ENCODE peak calls at places on chromosomes 7 and 10, in six cellular contexts. H, C, D, P, E and N are unnamed samples.

GRCh38 chr7:85806321-85806720 is 619.5 kb upstream of the SEMA3D start:
- DNase-seq in H (no peak), C (no peak), D (no peak), P (no peak), E (no peak), N (no peak)

GRCh38 chr10:77176224-77176623 is 461.4 kb downstream of the KCNMA1 start:
- DNase-seq in H (no peak), C (no peak), D (no peak), P (no peak), E (no peak), N (no peak)

GRCh38 chr10:104056619-104057273 is 28.9 kb downstream of the COL17A1 start:
- DNase-seq in H (no peak), C (no peak), D (no peak), P (no peak), E (no peak), N (no peak)

GRCh38 chr10:56722912-56723311 is 361.9 kb upstream of the ZWINT start:
- DNase-seq in H (no peak), C (no peak), D (no peak), P (no peak), E (no peak), N (no peak)

GRCh38 chr10:111598433-111599059 is 521.7 kb downstream of the ADRA2A start:
- DNase-seq in H (no peak), C (peak), D (peak), P (peak), E (peak), N (peak)

GRCh38 chr7:101129603-101130117 is 2.8 kb downstream of the SERPINE1 start:
- DNase-seq in H (no peak), C (no peak), D (no peak), P (no peak), E (no peak), N (no peak)

GRCh38 chr10:117609095-117609821 is 66.7 kb downstream of the EMX2 start:
- DNase-seq in H (peak), C (no peak), D (peak), P (no peak), E (no peak), N (peak)

GRCh38 chr10:19918800-19919199 is 102.6 kb downstream of the PLXDC2 start:
- DNase-seq in H (no peak), C (no peak), D (peak), P (no peak), E (no peak), N (peak)

GRCh38 chr10:114767101-114767588 is 54.4 kb upstream of the FHIP2A start:
- DNase-seq in H (no peak), C (no peak), D (peak), P (no peak), E (no peak), N (peak)

GRCh38 chr7:71976670-71977069 is 435.5 kb downstream of the CALN1 start:
- DNase-seq in H (no peak), C (no peak), D (no peak), P (no peak), E (no peak), N (no peak)

GRCh38 chr10:35711615-35712411 is 69.7 kb upstream of the FZD8 start:
- DNase-seq in H (no peak), C (no peak), D (no peak), P (no peak), E (no peak), N (no peak)